ENCODE peak calls at places on chromosomes 5 and 9, in eight cellular contexts. U, Z, P, Q, B, T, A and Y are unnamed samples.
A peak's percentile ranks its signal among the peaks of the same experiment; 100 is the strongest.

GRCh38 chr9:91558879-91559278 is 135.2 kb upstream of the NFIL3 start:
- DNase-seq in Z (no peak), B (no peak), Q (no peak), A (no peak), P (no peak), U (no peak), T (no peak), Y (peak; percentile 47)

GRCh38 chr5:20655211-20655610 is 667.2 kb upstream of the CDH18 start:
- DNase-seq in A (no peak), U (no peak), P (no peak), Q (no peak), B (no peak), Z (no peak), T (no peak), Y (no peak)

GRCh38 chr9:88736136-88736637 is 201.2 kb downstream of the NXNL2 start:
- DNase-seq in P (no peak), U (no peak), Z (peak; percentile 32), B (no peak), Q (no peak), A (peak; percentile 48), T (no peak), Y (no peak)

GRCh38 chr9:121818016-121818661 is 166.7 kb downstream of the DAB2IP start:
- DNase-seq in U (no peak), Q (no peak), Z (no peak), B (no peak), P (no peak), T (no peak), A (no peak), Y (no peak)

GRCh38 chr9:71975833-71976232 is 64.4 kb downstream of the C9orf85 start:
- DNase-seq in U (no peak), A (peak; percentile 4), B (no peak), Q (no peak), T (no peak), Z (peak; percentile 50), P (peak; percentile 27), Y (peak; percentile 23)

GRCh38 chr5:53397845-53398244 is 82.6 kb upstream of the FST start:
- DNase-seq in B (peak; percentile 50), P (peak; percentile 69), Q (no peak), A (peak; percentile 85), U (no peak), Z (peak; percentile 96), T (no peak), Y (peak; percentile 56)

GRCh38 chr5:145936401-145937131 is at the start of gene SH3RF2:
- DNase-seq in B (peak; percentile 94), Z (peak; percentile 78), U (peak; percentile 93), P (peak; percentile 87), T (no peak), A (peak; percentile 96), Q (no peak), Y (peak; percentile 84)

GRCh38 chr9:130128251-130128650 is 44.0 kb upstream of the NCS1 start:
- DNase-seq in T (peak; percentile 29), Q (peak; percentile 45), P (no peak), B (peak; percentile 17), A (peak; percentile 35), Z (peak; percentile 61), U (no peak), Y (peak; percentile 31)

GRCh38 chr5:62460578-62460983 is 48.0 kb downstream of the IPO11 start:
- DNase-seq in A (peak; percentile 70), U (no peak), T (no peak), Z (peak; percentile 62), P (peak; percentile 45), Q (no peak), B (peak; percentile 22), Y (peak; percentile 84)

GRCh38 chr9:32644698-32645097 is 9.2 kb upstream of the TAF1L start:
- DNase-seq in T (no peak), U (no peak), Q (no peak), Z (peak; percentile 87), A (peak; percentile 92), B (no peak), P (peak; percentile 91), Y (peak; percentile 73)

GRCh38 chr5:161064297-161064696 is 212.3 kb upstream of the ATP10B start:
- DNase-seq in Q (no peak), Z (no peak), U (no peak), T (no peak), P (no peak), A (no peak), B (no peak), Y (no peak)